ENCODE peak calls at places on chromosomes 3 and 15, in six cellular contexts. One of them, this sample, is unnamed.

GRCh38 chr3:59609967-59610366 is 560.1 kb upstream of the CFAP20DC start:
- DNase-seq in neuronal stem cell: no peak
- DNase-seq in mesendoderm: no peak
- DNase-seq in H1: no peak
- DNase-seq in IMR-90: no peak
- DNase-seq in H9: no peak
- DNase-seq in this sample: peak; percentile 24

GRCh38 chr15:29099131-29099880 is 170.3 kb downstream of the NSMCE3 start:
- DNase-seq in neuronal stem cell: no peak
- DNase-seq in mesendoderm: no peak
- DNase-seq in H1: no peak
- DNase-seq in IMR-90: no peak
- DNase-seq in H9: no peak
- DNase-seq in this sample: no peak

GRCh38 chr15:95958417-95958816 is 372.1 kb upstream of the NR2F2 start:
- DNase-seq in neuronal stem cell: no peak
- DNase-seq in mesendoderm: no peak
- DNase-seq in H1: no peak
- DNase-seq in IMR-90: no peak
- DNase-seq in H9: no peak
- DNase-seq in this sample: no peak

GRCh38 chr15:57198654-57199241 is 177.6 kb upstream of the CGNL1 start:
- DNase-seq in neuronal stem cell: no peak
- DNase-seq in mesendoderm: peak; percentile 69
- DNase-seq in H1: no peak
- DNase-seq in IMR-90: no peak
- DNase-seq in H9: peak; percentile 87
- DNase-seq in this sample: no peak

GRCh38 chr3:120688121-120688520 is 6.1 kb upstream of the HGD start:
- DNase-seq in neuronal stem cell: no peak
- DNase-seq in mesendoderm: no peak
- DNase-seq in H1: no peak
- DNase-seq in IMR-90: peak; percentile 79
- DNase-seq in H9: no peak
- DNase-seq in this sample: peak; percentile 43

GRCh38 chr15:92161039-92161670 is 232.5 kb upstream of the ST8SIA2 start:
- DNase-seq in neuronal stem cell: no peak
- DNase-seq in mesendoderm: peak; percentile 48
- DNase-seq in H1: no peak
- DNase-seq in IMR-90: no peak
- DNase-seq in H9: no peak
- DNase-seq in this sample: no peak

GRCh38 chr3:29802057-29802456 is 521.2 kb downstream of the RBMS3 start:
- DNase-seq in neuronal stem cell: no peak
- DNase-seq in mesendoderm: no peak
- DNase-seq in H1: no peak
- DNase-seq in IMR-90: no peak
- DNase-seq in H9: no peak
- DNase-seq in this sample: no peak

GRCh38 chr3:146342971-146343370 is 92.1 kb upstream of the PLSCR4 start:
- DNase-seq in neuronal stem cell: no peak
- DNase-seq in mesendoderm: no peak
- DNase-seq in H1: no peak
- DNase-seq in IMR-90: peak; percentile 54
- DNase-seq in H9: no peak
- DNase-seq in this sample: peak; percentile 5

GRCh38 chr3:51982352-51982837 is 940 bp upstream of the ACY1 start:
- DNase-seq in neuronal stem cell: no peak
- DNase-seq in mesendoderm: peak; percentile 88
- DNase-seq in H1: peak; percentile 66
- DNase-seq in IMR-90: no peak
- DNase-seq in H9: peak; percentile 86
- DNase-seq in this sample: no peak

GRCh38 chr15:75151214-75152128 is 50.2 kb upstream of the C15orf39 start:
- DNase-seq in neuronal stem cell: no peak
- DNase-seq in mesendoderm: no peak
- DNase-seq in H1: no peak
- DNase-seq in IMR-90: no peak
- DNase-seq in H9: no peak
- DNase-seq in this sample: no peak

GRCh38 chr3:189674249-189674913 is 43.2 kb downstream of the TP63 start:
- DNase-seq in neuronal stem cell: no peak
- DNase-seq in mesendoderm: no peak
- DNase-seq in H1: no peak
- DNase-seq in IMR-90: no peak
- DNase-seq in H9: no peak
- DNase-seq in this sample: no peak

GRCh38 chr15:37088436-37088835 is 11.9 kb downstream of the MEIS2 start:
- DNase-seq in neuronal stem cell: no peak
- DNase-seq in mesendoderm: no peak
- DNase-seq in H1: no peak
- DNase-seq in IMR-90: peak; percentile 15
- DNase-seq in H9: no peak
- DNase-seq in this sample: peak; percentile 25
- H2BK15ac ChIP-seq in neuronal stem cell: no peak overlapping the region
- H2BK15ac ChIP-seq in mesendoderm: no peak overlapping the region
- H2BK15ac ChIP-seq in H1: no peak overlapping the region
- H2BK15ac ChIP-seq in IMR-90: no peak overlapping the region
- H2BK15ac ChIP-seq in H9: no peak overlapping the region
- H2BK15ac ChIP-seq in this sample: no peak overlapping the region

DNA sequence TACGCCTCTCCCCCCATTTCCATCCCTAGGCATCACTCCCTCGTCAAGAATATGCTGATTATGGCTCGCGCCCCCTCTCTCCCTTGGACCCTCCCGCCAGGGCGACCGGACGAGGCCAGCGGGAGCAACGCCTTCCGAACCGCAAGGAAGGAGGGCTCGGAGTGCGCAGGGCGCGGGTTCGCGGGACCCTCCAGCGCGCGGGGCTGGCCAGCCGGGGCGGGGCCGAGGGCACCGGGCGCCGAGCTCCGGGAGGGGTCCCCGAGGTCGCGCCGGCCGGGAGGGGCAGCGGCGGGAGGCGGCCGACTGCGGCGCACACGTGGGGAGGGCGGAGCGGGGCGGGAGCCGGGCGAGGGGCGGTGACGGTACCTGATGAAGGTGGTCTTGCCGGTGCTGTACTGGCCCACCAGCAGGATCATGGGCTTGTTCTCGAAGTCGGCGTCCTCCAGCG is 440 bp downstream of the EHD4 start:
- DNase-seq in neuronal stem cell: peak; percentile 39
- DNase-seq in mesendoderm: no peak
- DNase-seq in H1: peak; percentile 75
- DNase-seq in IMR-90: no peak
- DNase-seq in H9: no peak
- DNase-seq in this sample: no peak
- H2BK15ac ChIP-seq in neuronal stem cell: peak overlapping the region; percentile 93
- H2BK15ac ChIP-seq in mesendoderm: no peak overlapping the region
- H2BK15ac ChIP-seq in H1: no peak overlapping the region
- H2BK15ac ChIP-seq in IMR-90: no peak overlapping the region
- H2BK15ac ChIP-seq in H9: no peak overlapping the region
- H2BK15ac ChIP-seq in this sample: no peak overlapping the region

DNA sequence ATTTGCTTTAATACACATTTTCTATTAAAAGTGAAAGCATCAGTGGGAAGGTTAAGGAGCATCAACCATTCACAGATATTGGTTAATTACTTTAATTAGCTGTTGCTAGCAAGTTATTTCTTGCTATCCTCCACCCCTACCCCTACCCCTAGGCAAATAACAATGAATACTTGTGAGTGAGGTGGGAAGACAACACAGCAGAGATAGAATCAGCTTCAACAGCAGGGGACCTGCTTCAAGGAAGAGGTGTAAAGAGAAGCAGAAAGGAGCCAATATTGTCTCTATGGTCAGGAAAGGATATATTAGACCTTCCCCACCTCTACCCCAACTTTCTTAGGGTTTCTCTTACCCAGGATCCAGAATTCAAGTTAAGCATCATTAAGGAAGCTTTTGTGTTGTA is 149.4 kb downstream of the SNRK start:
- DNase-seq in neuronal stem cell: no peak
- DNase-seq in mesendoderm: peak; percentile 94
- DNase-seq in H1: no peak
- DNase-seq in IMR-90: no peak
- DNase-seq in H9: no peak
- DNase-seq in this sample: no peak
- H2BK15ac ChIP-seq in neuronal stem cell: no peak overlapping the region
- H2BK15ac ChIP-seq in mesendoderm: no peak overlapping the region
- H2BK15ac ChIP-seq in H1: no peak overlapping the region
- H2BK15ac ChIP-seq in IMR-90: no peak overlapping the region
- H2BK15ac ChIP-seq in H9: no peak overlapping the region
- H2BK15ac ChIP-seq in this sample: no peak overlapping the region

GRCh38 chr3:69294014-69294771 is 91.7 kb downstream of the FRMD4B start:
- DNase-seq in neuronal stem cell: no peak
- DNase-seq in mesendoderm: peak; percentile 73
- DNase-seq in H1: no peak
- DNase-seq in IMR-90: no peak
- DNase-seq in H9: no peak
- DNase-seq in this sample: peak; percentile 62

GRCh38 chr3:69290006-69290405 is 95.9 kb downstream of the FRMD4B start:
- DNase-seq in neuronal stem cell: no peak
- DNase-seq in mesendoderm: no peak
- DNase-seq in H1: no peak
- DNase-seq in IMR-90: no peak
- DNase-seq in H9: no peak
- DNase-seq in this sample: no peak

GRCh38 chr3:69292959-69293574 is 92.8 kb downstream of the FRMD4B start:
- DNase-seq in neuronal stem cell: no peak
- DNase-seq in mesendoderm: peak; percentile 23
- DNase-seq in H1: no peak
- DNase-seq in IMR-90: no peak
- DNase-seq in H9: no peak
- DNase-seq in this sample: no peak

GRCh38 chr3:69290430-69290829 is 95.5 kb downstream of the FRMD4B start:
- DNase-seq in neuronal stem cell: no peak
- DNase-seq in mesendoderm: peak; percentile 85
- DNase-seq in H1: no peak
- DNase-seq in IMR-90: no peak
- DNase-seq in H9: no peak
- DNase-seq in this sample: no peak

GRCh38 chr3:69292185-69292584 is 93.7 kb downstream of the FRMD4B start:
- DNase-seq in neuronal stem cell: no peak
- DNase-seq in mesendoderm: peak; percentile 62
- DNase-seq in H1: no peak
- DNase-seq in IMR-90: no peak
- DNase-seq in H9: no peak
- DNase-seq in this sample: no peak
- H2BK15ac ChIP-seq in neuronal stem cell: no peak overlapping the region
- H2BK15ac ChIP-seq in mesendoderm: no peak overlapping the region
- H2BK15ac ChIP-seq in H1: no peak overlapping the region
- H2BK15ac ChIP-seq in IMR-90: no peak overlapping the region
- H2BK15ac ChIP-seq in H9: no peak overlapping the region
- H2BK15ac ChIP-seq in this sample: no peak overlapping the region

GRCh38 chr3:16239776-16240175 is 25.0 kb downstream of the DPH3 start:
- DNase-seq in neuronal stem cell: no peak
- DNase-seq in mesendoderm: no peak
- DNase-seq in H1: no peak
- DNase-seq in IMR-90: peak; percentile 17
- DNase-seq in H9: no peak
- DNase-seq in this sample: peak; percentile 76
- H2BK15ac ChIP-seq in neuronal stem cell: no peak overlapping the region
- H2BK15ac ChIP-seq in mesendoderm: no peak overlapping the region
- H2BK15ac ChIP-seq in H1: no peak overlapping the region
- H2BK15ac ChIP-seq in IMR-90: peak overlapping the region; percentile 23
- H2BK15ac ChIP-seq in H9: no peak overlapping the region
- H2BK15ac ChIP-seq in this sample: no peak overlapping the region

DNA sequence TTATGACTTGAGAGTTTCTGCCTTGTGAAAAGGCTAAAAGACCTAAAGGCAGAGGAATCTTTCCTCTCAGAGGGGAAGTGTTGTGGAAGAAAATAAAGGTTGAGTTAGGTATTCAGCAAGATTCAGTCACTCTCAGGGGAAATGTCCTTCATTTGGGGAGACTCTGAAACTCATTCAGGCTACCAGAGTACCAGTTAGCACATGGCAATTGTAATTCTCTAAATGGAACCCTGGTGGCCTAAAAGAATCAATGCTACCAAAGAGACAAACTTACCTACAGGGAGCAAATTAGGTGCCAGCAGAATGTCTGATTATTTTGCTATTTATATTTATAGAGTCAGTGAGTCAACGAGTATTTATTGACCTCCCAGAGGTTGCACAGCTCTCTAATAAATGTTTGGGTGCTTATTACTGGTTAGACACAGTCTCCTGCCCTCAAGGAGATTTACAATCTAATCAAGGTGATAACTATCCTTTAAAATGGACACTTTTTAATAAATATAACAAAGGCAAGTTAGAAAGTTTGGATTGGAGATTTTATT is 33.9 kb upstream of the CDIN1 start:
- DNase-seq in neuronal stem cell: no peak
- DNase-seq in mesendoderm: peak; percentile 40
- DNase-seq in H1: no peak
- DNase-seq in IMR-90: no peak
- DNase-seq in H9: no peak
- DNase-seq in this sample: no peak
- H2BK15ac ChIP-seq in neuronal stem cell: no peak overlapping the region
- H2BK15ac ChIP-seq in mesendoderm: no peak overlapping the region
- H2BK15ac ChIP-seq in H1: no peak overlapping the region
- H2BK15ac ChIP-seq in IMR-90: no peak overlapping the region
- H2BK15ac ChIP-seq in H9: no peak overlapping the region
- H2BK15ac ChIP-seq in this sample: no peak overlapping the region

GRCh38 chr3:13480340-13481318 is 523 bp downstream of the HDAC11 start:
- DNase-seq in neuronal stem cell: no peak
- DNase-seq in mesendoderm: peak; percentile 38
- DNase-seq in H1: no peak
- DNase-seq in IMR-90: peak; percentile 10
- DNase-seq in H9: peak; percentile 63
- DNase-seq in this sample: peak; percentile 34
- H2BK15ac ChIP-seq in neuronal stem cell: peak overlapping the region; percentile 21
- H2BK15ac ChIP-seq in mesendoderm: no peak overlapping the region
- H2BK15ac ChIP-seq in H1: peak overlapping the region; percentile 31
- H2BK15ac ChIP-seq in IMR-90: no peak overlapping the region
- H2BK15ac ChIP-seq in H9: no peak overlapping the region
- H2BK15ac ChIP-seq in this sample: peak overlapping the region; percentile 12

This sample was measured in mesenchymal stem cell.